ENCODE peak calls at places on chromosome 20, in six cellular contexts. One of them, this sample, is unnamed.

GRCh38 chr20:61067221-61067620 is 184.8 kb upstream of the CDH4 start:
- DNase-seq in OCI-LY7: no peak
- DNase-seq in brain microvascular endothelial cell: no peak
- DNase-seq in stomach: no peak
- DNase-seq in endothelial cell: no peak
- DNase-seq in neural progenitor cell: no peak
- DNase-seq in this sample: no peak

GRCh38 chr20:48983423-48984400 is 62.2 kb downstream of the ARFGEF2 start:
- DNase-seq in OCI-LY7: no peak
- DNase-seq in brain microvascular endothelial cell: peak
- DNase-seq in stomach: peak
- DNase-seq in endothelial cell: no peak
- DNase-seq in neural progenitor cell: no peak
- DNase-seq in this sample: peak

GRCh38 chr20:13492001-13492480 is 146.7 kb downstream of the TASP1 start:
- DNase-seq in OCI-LY7: no peak
- DNase-seq in brain microvascular endothelial cell: peak
- DNase-seq in stomach: no peak
- DNase-seq in endothelial cell: peak
- DNase-seq in neural progenitor cell: peak
- DNase-seq in this sample: peak

GRCh38 chr20:50561379-50562078 is 51.3 kb downstream of the PTPN1 start:
- DNase-seq in OCI-LY7: no peak
- DNase-seq in brain microvascular endothelial cell: peak
- DNase-seq in stomach: no peak
- DNase-seq in endothelial cell: no peak
- DNase-seq in neural progenitor cell: no peak
- DNase-seq in this sample: peak

GRCh38 chr20:60055740-60056139 is 97.5 kb downstream of the CDH26 start:
- DNase-seq in OCI-LY7: no peak
- DNase-seq in brain microvascular endothelial cell: no peak
- DNase-seq in stomach: peak
- DNase-seq in endothelial cell: no peak
- DNase-seq in neural progenitor cell: no peak
- DNase-seq in this sample: no peak

GRCh38 chr20:15100506-15101160 is 763.2 kb upstream of the FLRT3 start:
- DNase-seq in OCI-LY7: no peak
- DNase-seq in brain microvascular endothelial cell: peak
- DNase-seq in stomach: no peak
- DNase-seq in endothelial cell: no peak
- DNase-seq in neural progenitor cell: no peak
- DNase-seq in this sample: no peak

GRCh38 chr20:63697357-63697867 is 960 bp downstream of the TNFRSF6B start:
- DNase-seq in OCI-LY7: no peak
- DNase-seq in brain microvascular endothelial cell: no peak
- DNase-seq in stomach: no peak
- DNase-seq in endothelial cell: peak
- DNase-seq in neural progenitor cell: no peak
- DNase-seq in this sample: no peak

GRCh38 chr20:61673152-61673551 is 392.5 kb downstream of the TAF4 start:
- DNase-seq in OCI-LY7: no peak
- DNase-seq in brain microvascular endothelial cell: no peak
- DNase-seq in stomach: no peak
- DNase-seq in endothelial cell: no peak
- DNase-seq in neural progenitor cell: no peak
- DNase-seq in this sample: no peak

GRCh38 chr20:11849270-11849920 is 68.3 kb upstream of the BTBD3 start:
- DNase-seq in OCI-LY7: no peak
- DNase-seq in brain microvascular endothelial cell: peak
- DNase-seq in stomach: no peak
- DNase-seq in endothelial cell: no peak
- DNase-seq in neural progenitor cell: no peak
- DNase-seq in this sample: no peak

GRCh38 chr20:47682916-47683315 is 102.4 kb downstream of the SULF2 start:
- DNase-seq in OCI-LY7: no peak
- DNase-seq in brain microvascular endothelial cell: no peak
- DNase-seq in stomach: no peak
- DNase-seq in endothelial cell: no peak
- DNase-seq in neural progenitor cell: no peak
- DNase-seq in this sample: no peak

GRCh38 chr20:63693975-63694595 is 2.4 kb upstream of the TNFRSF6B start:
- DNase-seq in OCI-LY7: no peak
- DNase-seq in brain microvascular endothelial cell: no peak
- DNase-seq in stomach: no peak
- DNase-seq in endothelial cell: no peak
- DNase-seq in neural progenitor cell: no peak
- DNase-seq in this sample: no peak

GRCh38 chr20:32606790-32607189 is 21.7 kb upstream of the NOL4L start:
- DNase-seq in OCI-LY7: no peak
- DNase-seq in brain microvascular endothelial cell: no peak
- DNase-seq in stomach: no peak
- DNase-seq in endothelial cell: no peak
- DNase-seq in neural progenitor cell: no peak
- DNase-seq in this sample: no peak

GRCh38 chr20:61015602-61016001 is 236.5 kb upstream of the CDH4 start:
- DNase-seq in OCI-LY7: no peak
- DNase-seq in brain microvascular endothelial cell: no peak
- DNase-seq in stomach: no peak
- DNase-seq in endothelial cell: no peak
- DNase-seq in neural progenitor cell: no peak
- DNase-seq in this sample: no peak

GRCh38 chr20:58271596-58272460 is 37.7 kb upstream of the RAB22A start:
- DNase-seq in OCI-LY7: no peak
- DNase-seq in brain microvascular endothelial cell: peak
- DNase-seq in stomach: no peak
- DNase-seq in endothelial cell: no peak
- DNase-seq in neural progenitor cell: no peak
- DNase-seq in this sample: no peak

GRCh38 chr20:20317195-20318113 is 50.5 kb upstream of the INSM1 start:
- DNase-seq in OCI-LY7: no peak
- DNase-seq in brain microvascular endothelial cell: no peak
- DNase-seq in stomach: no peak
- DNase-seq in endothelial cell: no peak
- DNase-seq in neural progenitor cell: no peak
- DNase-seq in this sample: no peak

GRCh38 chr20:40502431-40502992 is 186.5 kb downstream of the MAFB start:
- DNase-seq in OCI-LY7: no peak
- DNase-seq in brain microvascular endothelial cell: no peak
- DNase-seq in stomach: no peak
- DNase-seq in endothelial cell: no peak
- DNase-seq in neural progenitor cell: peak
- DNase-seq in this sample: no peak

GRCh38 chr20:7703436-7703835 is 236.8 kb downstream of the HAO1 start:
- DNase-seq in OCI-LY7: peak
- DNase-seq in brain microvascular endothelial cell: no peak
- DNase-seq in stomach: no peak
- DNase-seq in endothelial cell: no peak
- DNase-seq in neural progenitor cell: no peak
- DNase-seq in this sample: no peak

GRCh38 chr20:63167918-63168520 is 47.9 kb downstream of the YTHDF1 start:
- DNase-seq in OCI-LY7: no peak
- DNase-seq in brain microvascular endothelial cell: no peak
- DNase-seq in stomach: no peak
- DNase-seq in endothelial cell: no peak
- DNase-seq in neural progenitor cell: no peak
- DNase-seq in this sample: no peak

GRCh38 chr20:61430228-61430624 is 178.2 kb downstream of the CDH4 start:
- DNase-seq in OCI-LY7: no peak
- DNase-seq in brain microvascular endothelial cell: no peak
- DNase-seq in stomach: no peak
- DNase-seq in endothelial cell: no peak
- DNase-seq in neural progenitor cell: no peak
- DNase-seq in this sample: no peak

DNA sequence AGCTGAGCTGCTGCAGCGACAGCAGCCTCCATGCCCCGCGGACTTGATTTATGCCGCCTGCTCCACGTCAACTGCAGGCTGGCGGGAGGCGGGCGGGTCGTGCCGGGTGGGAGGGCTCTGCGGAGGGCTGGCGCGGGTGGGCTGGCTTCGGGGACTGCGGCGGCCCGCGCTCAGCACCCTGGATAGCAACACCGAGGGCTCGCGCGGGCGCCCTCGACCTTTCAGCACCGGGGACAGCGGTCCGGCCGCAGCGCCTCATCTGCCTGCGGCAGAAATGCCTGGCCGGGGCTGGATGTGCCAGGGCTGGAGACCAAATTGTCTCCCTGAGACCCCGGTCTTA is 792 bp downstream of the SNAP25 start:
- DNase-seq in OCI-LY7: peak
- DNase-seq in brain microvascular endothelial cell: peak
- DNase-seq in stomach: peak
- DNase-seq in endothelial cell: peak
- DNase-seq in neural progenitor cell: peak
- DNase-seq in this sample: peak
- TF ChIP-seq CTCF in OCI-LY7: no peak
- TF ChIP-seq CTCF in brain microvascular endothelial cell: no peak
- TF ChIP-seq CTCF in stomach: no peak
- TF ChIP-seq CTCF in endothelial cell: no peak
- TF ChIP-seq CTCF in neural progenitor cell: peak
- TF ChIP-seq CTCF in this sample: no peak

GRCh38 chr20:934186-934840 is 18.2 kb upstream of the ANGPT4 start:
- DNase-seq in OCI-LY7: no peak
- DNase-seq in brain microvascular endothelial cell: no peak
- DNase-seq in stomach: no peak
- DNase-seq in endothelial cell: no peak
- DNase-seq in neural progenitor cell: peak
- DNase-seq in this sample: no peak
- TF ChIP-seq CTCF in OCI-LY7: no peak
- TF ChIP-seq CTCF in brain microvascular endothelial cell: no peak
- TF ChIP-seq CTCF in stomach: no peak
- TF ChIP-seq CTCF in endothelial cell: no peak
- TF ChIP-seq CTCF in neural progenitor cell: peak
- TF ChIP-seq CTCF in this sample: no peak

GRCh38 chr20:43840382-43841070 is 74.1 kb upstream of the TOX2 start:
- DNase-seq in OCI-LY7: peak
- DNase-seq in brain microvascular endothelial cell: no peak
- DNase-seq in stomach: no peak
- DNase-seq in endothelial cell: peak
- DNase-seq in neural progenitor cell: peak
- DNase-seq in this sample: no peak
- TF ChIP-seq CTCF in OCI-LY7: peak
- TF ChIP-seq CTCF in brain microvascular endothelial cell: peak
- TF ChIP-seq CTCF in stomach: peak
- TF ChIP-seq CTCF in endothelial cell: no peak
- TF ChIP-seq CTCF in neural progenitor cell: peak
- TF ChIP-seq CTCF in this sample: peak

DNA sequence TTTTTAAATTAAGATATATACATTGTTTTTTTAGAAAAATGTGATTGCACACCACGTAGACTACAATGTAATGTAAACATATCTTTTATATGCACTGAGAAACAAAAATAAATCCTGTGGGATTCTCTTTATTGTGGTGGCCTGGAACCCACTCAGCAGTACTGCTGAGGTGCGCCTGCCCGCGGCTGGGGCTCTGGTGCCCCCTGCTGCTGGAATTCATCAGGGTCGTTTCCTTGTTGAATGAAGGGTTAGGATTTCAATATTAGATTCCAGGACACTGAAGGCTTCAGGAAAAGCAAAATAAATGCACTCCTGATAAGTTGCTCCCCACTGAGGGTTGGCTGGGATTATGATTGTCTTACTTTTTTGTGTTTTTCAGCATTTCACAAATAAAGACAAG is 175.8 kb upstream of the GGTLC1 start:
- DNase-seq in OCI-LY7: peak
- DNase-seq in brain microvascular endothelial cell: peak
- DNase-seq in stomach: no peak
- DNase-seq in endothelial cell: peak
- DNase-seq in neural progenitor cell: peak
- DNase-seq in this sample: no peak
- TF ChIP-seq CTCF in OCI-LY7: peak
- TF ChIP-seq CTCF in brain microvascular endothelial cell: peak
- TF ChIP-seq CTCF in stomach: no peak
- TF ChIP-seq CTCF in endothelial cell: peak
- TF ChIP-seq CTCF in neural progenitor cell: peak
- TF ChIP-seq CTCF in this sample: peak